ENCODE peak calls at places on chromosome 20, in ten cellular contexts. G is caudate nucleus, S is islet precursor cell, C is HCEC 1CT, P is amniotic epithelial cell, M is AML-193, F is astrocyte of the spinal cord, U is activated gamma-delta T cell treated with Interleukin-2 at 50 U/mL for 16 hours, V is psoas muscle, X is GOT3. D is an unnamed sample.

GRCh38 chr20:59014680-59015389 is 4.4 kb upstream of the TUBB1 start:
- DNase-seq in G (no peak), S (peak; percentile 45), C (no peak), P (no peak), M (no peak), F (no peak), U (no peak), V (no peak), X (no peak), D (no peak)

GRCh38 chr20:62386383-62387218 is at the start of gene RPS21:
- DNase-seq in G (peak; percentile 74), S (peak; percentile 95), C (peak; percentile 87), P (peak; percentile 82), M (peak; percentile 79), F (peak; percentile 88), U (peak; percentile 91), V (peak; percentile 94), X (peak; percentile 70), D (peak; percentile 91)

GRCh38 chr20:43558412-43559146 is at the start of gene SGK2:
- DNase-seq in G (no peak), S (peak; percentile 80), C (no peak), P (peak; percentile 78), M (no peak), F (peak; percentile 8), U (no peak), V (no peak), X (no peak), D (peak; percentile 41)

GRCh38 chr20:63747622-63748355 is 8.2 kb downstream of the SLC2A4RG start:
- DNase-seq in G (no peak), S (no peak), C (no peak), P (peak; percentile 23), M (no peak), F (no peak), U (no peak), V (no peak), X (no peak), D (no peak)

GRCh38 chr20:9974324-9974723 is 60.5 kb upstream of the ANKEF1 start:
- DNase-seq in G (no peak), S (no peak), C (no peak), P (no peak), M (no peak), F (no peak), U (no peak), V (no peak), X (no peak), D (no peak)

GRCh38 chr20:24813080-24813479 is 136.0 kb upstream of the CST7 start:
- DNase-seq in G (no peak), S (no peak), C (no peak), P (no peak), M (no peak), F (no peak), U (no peak), V (no peak), X (no peak), D (no peak)

GRCh38 chr20:17083738-17084137 is 143.1 kb upstream of the PCSK2 start:
- DNase-seq in G (no peak), S (no peak), C (no peak), P (no peak), M (no peak), F (no peak), U (no peak), V (no peak), X (no peak), D (peak; percentile 26)

GRCh38 chr20:11777861-11778570 is 139.7 kb upstream of the BTBD3 start:
- DNase-seq in G (no peak), S (no peak), C (peak; percentile 48), P (peak; percentile 70), M (no peak), F (peak; percentile 32), U (no peak), V (no peak), X (no peak), D (no peak)

GRCh38 chr20:55166063-55166462 is 690.7 kb downstream of the DOK5 start:
- DNase-seq in G (no peak), S (no peak), C (no peak), P (no peak), M (no peak), F (no peak), U (no peak), V (no peak), X (no peak), D (no peak)

GRCh38 chr20:50027611-50028105 is 44.9 kb downstream of the SNAI1 start:
- DNase-seq in G (peak; percentile 13), S (peak; percentile 83), C (peak; percentile 83), P (peak; percentile 91), M (no peak), F (peak; percentile 92), U (no peak), V (peak; percentile 65), X (peak; percentile 37), D (peak; percentile 79)